ENCODE peak calls at places on chromosomes 6 and 20, in ten cellular contexts. One of them, this sample, is unnamed.

GRCh38 chr6:39836621-39837020 is 44.4 kb downstream of the DAAM2 start:
- DNase-seq in CD8-positive, alpha-beta T cell: no peak
- DNase-seq in GM23338: no peak
- DNase-seq in lung: no peak
- DNase-seq in spleen: no peak
- DNase-seq in H9: no peak
- DNase-seq in tibial nerve: no peak
- DNase-seq in endodermal cell: no peak
- DNase-seq in A673: no peak
- DNase-seq in IMR-90: peak
- DNase-seq in this sample: no peak

GRCh38 chr6:7271205-7271534 is 41.8 kb downstream of the SSR1 start:
- DNase-seq in CD8-positive, alpha-beta T cell: no peak
- DNase-seq in GM23338: no peak
- DNase-seq in lung: no peak
- DNase-seq in spleen: no peak
- DNase-seq in H9: no peak
- DNase-seq in tibial nerve: no peak
- DNase-seq in endodermal cell: no peak
- DNase-seq in A673: no peak
- DNase-seq in IMR-90: no peak
- DNase-seq in this sample: no peak

GRCh38 chr20:62080249-62080993 is 14.7 kb upstream of the TAF4 start:
- DNase-seq in CD8-positive, alpha-beta T cell: no peak
- DNase-seq in GM23338: no peak
- DNase-seq in lung: no peak
- DNase-seq in spleen: peak
- DNase-seq in H9: no peak
- DNase-seq in tibial nerve: no peak
- DNase-seq in endodermal cell: no peak
- DNase-seq in A673: no peak
- DNase-seq in IMR-90: no peak
- DNase-seq in this sample: no peak

GRCh38 chr20:16518068-16518783 is 55.0 kb downstream of the KIF16B start:
- DNase-seq in CD8-positive, alpha-beta T cell: no peak
- DNase-seq in GM23338: peak
- DNase-seq in lung: peak
- DNase-seq in spleen: no peak
- DNase-seq in H9: peak
- DNase-seq in tibial nerve: no peak
- DNase-seq in endodermal cell: peak
- DNase-seq in A673: peak
- DNase-seq in IMR-90: peak
- DNase-seq in this sample: peak

GRCh38 chr20:38730989-38731737 is 6.9 kb downstream of the SLC32A1 start:
- DNase-seq in CD8-positive, alpha-beta T cell: peak
- DNase-seq in GM23338: peak
- DNase-seq in lung: peak
- DNase-seq in spleen: peak
- DNase-seq in H9: peak
- DNase-seq in tibial nerve: no peak
- DNase-seq in endodermal cell: peak
- DNase-seq in A673: peak
- DNase-seq in IMR-90: peak
- DNase-seq in this sample: peak

GRCh38 chr6:101762851-101763250 is 369.3 kb downstream of the GRIK2 start:
- DNase-seq in CD8-positive, alpha-beta T cell: no peak
- DNase-seq in GM23338: no peak
- DNase-seq in lung: no peak
- DNase-seq in spleen: no peak
- DNase-seq in H9: no peak
- DNase-seq in tibial nerve: no peak
- DNase-seq in endodermal cell: no peak
- DNase-seq in A673: no peak
- DNase-seq in IMR-90: no peak
- DNase-seq in this sample: no peak

GRCh38 chr6:97668716-97669115 is 385.7 kb upstream of the MMS22L start:
- DNase-seq in CD8-positive, alpha-beta T cell: no peak
- DNase-seq in GM23338: peak
- DNase-seq in lung: no peak
- DNase-seq in spleen: peak
- DNase-seq in H9: no peak
- DNase-seq in tibial nerve: no peak
- DNase-seq in endodermal cell: peak
- DNase-seq in A673: peak
- DNase-seq in IMR-90: no peak
- DNase-seq in this sample: no peak

GRCh38 chr20:34045294-34045693 is 51.6 kb downstream of the RALY start:
- DNase-seq in CD8-positive, alpha-beta T cell: no peak
- DNase-seq in GM23338: no peak
- DNase-seq in lung: peak
- DNase-seq in spleen: no peak
- DNase-seq in H9: no peak
- DNase-seq in tibial nerve: peak
- DNase-seq in endodermal cell: no peak
- DNase-seq in A673: no peak
- DNase-seq in IMR-90: peak
- DNase-seq in this sample: peak

GRCh38 chr6:46191961-46192360 is 21.2 kb upstream of the ENPP5 start:
- DNase-seq in CD8-positive, alpha-beta T cell: no peak
- DNase-seq in GM23338: no peak
- DNase-seq in lung: no peak
- DNase-seq in spleen: no peak
- DNase-seq in H9: no peak
- DNase-seq in tibial nerve: no peak
- DNase-seq in endodermal cell: no peak
- DNase-seq in A673: no peak
- DNase-seq in IMR-90: peak
- DNase-seq in this sample: no peak

GRCh38 chr6:137692806-137693205 is 174.3 kb upstream of the TNFAIP3 start:
- DNase-seq in CD8-positive, alpha-beta T cell: no peak
- DNase-seq in GM23338: no peak
- DNase-seq in lung: no peak
- DNase-seq in spleen: no peak
- DNase-seq in H9: no peak
- DNase-seq in tibial nerve: no peak
- DNase-seq in endodermal cell: no peak
- DNase-seq in A673: no peak
- DNase-seq in IMR-90: peak
- DNase-seq in this sample: no peak

GRCh38 chr6:56904068-56904467 is 50.8 kb upstream of the BEND6 start:
- DNase-seq in CD8-positive, alpha-beta T cell: no peak
- DNase-seq in GM23338: no peak
- DNase-seq in lung: no peak
- DNase-seq in spleen: no peak
- DNase-seq in H9: no peak
- DNase-seq in tibial nerve: no peak
- DNase-seq in endodermal cell: no peak
- DNase-seq in A673: no peak
- DNase-seq in IMR-90: no peak
- DNase-seq in this sample: no peak

GRCh38 chr20:62611012-62611411 is 31.3 kb upstream of the SLCO4A1 start:
- DNase-seq in CD8-positive, alpha-beta T cell: no peak
- DNase-seq in GM23338: no peak
- DNase-seq in lung: no peak
- DNase-seq in spleen: no peak
- DNase-seq in H9: no peak
- DNase-seq in tibial nerve: no peak
- DNase-seq in endodermal cell: no peak
- DNase-seq in A673: no peak
- DNase-seq in IMR-90: no peak
- DNase-seq in this sample: no peak

GRCh38 chr6:21740719-21741118 is 147.2 kb downstream of the SOX4 start:
- DNase-seq in CD8-positive, alpha-beta T cell: no peak
- DNase-seq in GM23338: peak
- DNase-seq in lung: no peak
- DNase-seq in spleen: no peak
- DNase-seq in H9: no peak
- DNase-seq in tibial nerve: no peak
- DNase-seq in endodermal cell: no peak
- DNase-seq in A673: peak
- DNase-seq in IMR-90: peak
- DNase-seq in this sample: no peak

GRCh38 chr6:73901311-73901710 is 205.3 kb downstream of the CD109 start:
- DNase-seq in CD8-positive, alpha-beta T cell: no peak
- DNase-seq in GM23338: no peak
- DNase-seq in lung: no peak
- DNase-seq in spleen: no peak
- DNase-seq in H9: no peak
- DNase-seq in tibial nerve: no peak
- DNase-seq in endodermal cell: no peak
- DNase-seq in A673: no peak
- DNase-seq in IMR-90: no peak
- DNase-seq in this sample: no peak

GRCh38 chr6:155493694-155494143 is 38.1 kb upstream of the NOX3 start:
- DNase-seq in CD8-positive, alpha-beta T cell: no peak
- DNase-seq in GM23338: peak
- DNase-seq in lung: peak
- DNase-seq in spleen: no peak
- DNase-seq in H9: no peak
- DNase-seq in tibial nerve: no peak
- DNase-seq in endodermal cell: no peak
- DNase-seq in A673: peak
- DNase-seq in IMR-90: peak
- DNase-seq in this sample: peak

GRCh38 chr6:108638993-108639392 is 78.3 kb downstream of the FOXO3 start:
- DNase-seq in CD8-positive, alpha-beta T cell: no peak
- DNase-seq in GM23338: no peak
- DNase-seq in lung: no peak
- DNase-seq in spleen: no peak
- DNase-seq in H9: no peak
- DNase-seq in tibial nerve: no peak
- DNase-seq in endodermal cell: peak
- DNase-seq in A673: no peak
- DNase-seq in IMR-90: no peak
- DNase-seq in this sample: no peak

GRCh38 chr6:108637963-108638362 is 77.2 kb downstream of the FOXO3 start:
- DNase-seq in CD8-positive, alpha-beta T cell: no peak
- DNase-seq in GM23338: no peak
- DNase-seq in lung: no peak
- DNase-seq in spleen: no peak
- DNase-seq in H9: no peak
- DNase-seq in tibial nerve: no peak
- DNase-seq in endodermal cell: no peak
- DNase-seq in A673: no peak
- DNase-seq in IMR-90: no peak
- DNase-seq in this sample: no peak

GRCh38 chr6:108633436-108633835 is 72.7 kb downstream of the FOXO3 start:
- DNase-seq in CD8-positive, alpha-beta T cell: no peak
- DNase-seq in GM23338: no peak
- DNase-seq in lung: no peak
- DNase-seq in spleen: no peak
- DNase-seq in H9: no peak
- DNase-seq in tibial nerve: no peak
- DNase-seq in endodermal cell: no peak
- DNase-seq in A673: no peak
- DNase-seq in IMR-90: no peak
- DNase-seq in this sample: no peak

GRCh38 chr6:108632441-108632840 is 71.7 kb downstream of the FOXO3 start:
- DNase-seq in CD8-positive, alpha-beta T cell: no peak
- DNase-seq in GM23338: no peak
- DNase-seq in lung: no peak
- DNase-seq in spleen: no peak
- DNase-seq in H9: no peak
- DNase-seq in tibial nerve: no peak
- DNase-seq in endodermal cell: no peak
- DNase-seq in A673: no peak
- DNase-seq in IMR-90: no peak
- DNase-seq in this sample: no peak

GRCh38 chr6:108635505-108636226 is 74.9 kb downstream of the FOXO3 start:
- DNase-seq in CD8-positive, alpha-beta T cell: peak
- DNase-seq in GM23338: no peak
- DNase-seq in lung: peak
- DNase-seq in spleen: peak
- DNase-seq in H9: no peak
- DNase-seq in tibial nerve: no peak
- DNase-seq in endodermal cell: no peak
- DNase-seq in A673: no peak
- DNase-seq in IMR-90: no peak
- DNase-seq in this sample: peak
- H3K27ac ChIP-seq in CD8-positive, alpha-beta T cell: no peak
- H3K27ac ChIP-seq in GM23338: no peak
- H3K27ac ChIP-seq in lung: peak
- H3K27ac ChIP-seq in spleen: peak
- H3K27ac ChIP-seq in H9: no peak
- H3K27ac ChIP-seq in tibial nerve: peak
- H3K27ac ChIP-seq in endodermal cell: no peak
- H3K27ac ChIP-seq in A673: no peak
- H3K27ac ChIP-seq in IMR-90: no peak
- H3K27ac ChIP-seq in this sample: no peak

GRCh38 chr20:24507182-24507853 is 37.9 kb downstream of the SYNDIG1 start:
- DNase-seq in CD8-positive, alpha-beta T cell: no peak
- DNase-seq in GM23338: no peak
- DNase-seq in lung: no peak
- DNase-seq in spleen: no peak
- DNase-seq in H9: no peak
- DNase-seq in tibial nerve: no peak
- DNase-seq in endodermal cell: no peak
- DNase-seq in A673: no peak
- DNase-seq in IMR-90: no peak
- DNase-seq in this sample: no peak
- H3K27ac ChIP-seq in CD8-positive, alpha-beta T cell: no peak
- H3K27ac ChIP-seq in GM23338: no peak
- H3K27ac ChIP-seq in lung: no peak
- H3K27ac ChIP-seq in spleen: no peak
- H3K27ac ChIP-seq in H9: no peak
- H3K27ac ChIP-seq in tibial nerve: no peak
- H3K27ac ChIP-seq in endodermal cell: no peak
- H3K27ac ChIP-seq in A673: no peak
- H3K27ac ChIP-seq in IMR-90: no peak
- H3K27ac ChIP-seq in this sample: no peak

DNA sequence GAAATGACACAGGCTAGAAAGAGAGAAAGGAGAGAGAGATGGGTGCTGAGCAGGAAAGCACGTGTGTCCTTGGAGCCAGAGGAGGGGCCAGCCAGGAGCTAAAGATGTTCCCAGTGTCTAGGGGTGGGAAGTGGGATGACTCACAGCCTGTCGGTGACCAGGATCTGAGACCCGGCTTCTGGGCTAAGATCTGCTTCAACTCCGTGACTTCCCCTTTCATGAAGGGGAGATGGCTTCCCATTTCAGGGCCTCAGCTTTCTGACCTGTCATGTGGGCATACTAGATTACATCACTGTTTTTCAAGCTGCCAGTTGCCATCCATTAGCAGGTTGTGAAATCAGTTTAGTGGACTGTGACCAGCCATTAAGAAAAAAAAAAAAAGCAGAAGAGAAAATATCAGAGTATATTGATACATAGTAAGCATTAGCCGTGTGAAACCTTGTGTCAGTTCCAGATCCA is 5.4 kb downstream of the TGM3 start:
- DNase-seq in CD8-positive, alpha-beta T cell: no peak
- DNase-seq in GM23338: no peak
- DNase-seq in lung: peak
- DNase-seq in spleen: peak
- DNase-seq in H9: no peak
- DNase-seq in tibial nerve: no peak
- DNase-seq in endodermal cell: no peak
- DNase-seq in A673: peak
- DNase-seq in IMR-90: no peak
- DNase-seq in this sample: no peak
- H3K27ac ChIP-seq in CD8-positive, alpha-beta T cell: no peak
- H3K27ac ChIP-seq in GM23338: no peak
- H3K27ac ChIP-seq in lung: peak
- H3K27ac ChIP-seq in spleen: peak
- H3K27ac ChIP-seq in H9: no peak
- H3K27ac ChIP-seq in tibial nerve: no peak
- H3K27ac ChIP-seq in endodermal cell: no peak
- H3K27ac ChIP-seq in A673: no peak
- H3K27ac ChIP-seq in IMR-90: no peak
- H3K27ac ChIP-seq in this sample: no peak

GRCh38 chr20:64222273-64222672 is 33.3 kb upstream of the PCMTD2 start:
- DNase-seq in CD8-positive, alpha-beta T cell: no peak
- DNase-seq in GM23338: no peak
- DNase-seq in lung: no peak
- DNase-seq in spleen: no peak
- DNase-seq in H9: no peak
- DNase-seq in tibial nerve: no peak
- DNase-seq in endodermal cell: no peak
- DNase-seq in A673: no peak
- DNase-seq in IMR-90: peak
- DNase-seq in this sample: peak
- H3K27ac ChIP-seq in CD8-positive, alpha-beta T cell: no peak
- H3K27ac ChIP-seq in GM23338: no peak
- H3K27ac ChIP-seq in lung: no peak
- H3K27ac ChIP-seq in spleen: no peak
- H3K27ac ChIP-seq in H9: no peak
- H3K27ac ChIP-seq in tibial nerve: no peak
- H3K27ac ChIP-seq in endodermal cell: no peak
- H3K27ac ChIP-seq in A673: no peak
- H3K27ac ChIP-seq in IMR-90: no peak
- H3K27ac ChIP-seq in this sample: no peak